ENCODE peak calls at places on chromosomes 3 and 15, in eight cellular contexts. O is neuronal stem cell, L is omental fat pad, Q is HEK293T, P is ovary, J is upper lobe of right lung, V is M059J, U is ureter. Y is an unnamed sample.

GRCh38 chr3:174218011-174218410 is 641.1 kb upstream of the NAALADL2 start:
- DNase-seq in O (no peak), L (no peak), Q (no peak), P (no peak), J (no peak), V (peak), U (no peak), Y (no peak)

GRCh38 chr3:17823039-17823438 is 80.6 kb upstream of the TBC1D5 start:
- DNase-seq in O (no peak), L (no peak), Q (no peak), P (no peak), J (no peak), V (no peak), U (no peak), Y (no peak)

GRCh38 chr3:105997800-105998526 is 129.2 kb upstream of the CBLB start:
- DNase-seq in O (no peak), L (no peak), Q (no peak), P (no peak), J (no peak), V (peak), U (no peak), Y (no peak)

GRCh38 chr3:45896956-45897355 is 10.6 kb downstream of the CCR9 start:
- DNase-seq in O (no peak), L (no peak), Q (no peak), P (no peak), J (no peak), V (peak), U (no peak), Y (no peak)

GRCh38 chr15:47390208-47390765 is 327.0 kb upstream of the SEMA6D start:
- DNase-seq in O (no peak), L (no peak), Q (no peak), P (no peak), J (no peak), V (no peak), U (no peak), Y (no peak)

GRCh38 chr15:101201411-101202174 is 50.3 kb downstream of the CHSY1 start:
- DNase-seq in O (peak), L (peak), Q (peak), P (peak), J (peak), V (peak), U (peak), Y (no peak)

GRCh38 chr15:67165653-67166260 is 88.7 kb downstream of the AAGAB start:
- DNase-seq in O (no peak), L (no peak), Q (no peak), P (no peak), J (no peak), V (peak), U (no peak), Y (no peak)

GRCh38 chr15:90826886-90827435 is 41.4 kb upstream of the FURIN start:
- DNase-seq in O (no peak), L (no peak), Q (no peak), P (no peak), J (no peak), V (no peak), U (no peak), Y (no peak)

GRCh38 chr15:60519218-60519617 is 40.3 kb upstream of the ICE2 start:
- DNase-seq in O (no peak), L (no peak), Q (no peak), P (no peak), J (no peak), V (peak), U (no peak), Y (no peak)

GRCh38 chr3:1908651-1909445 is 189.8 kb upstream of the CNTN4 start:
- DNase-seq in O (no peak), L (no peak), Q (no peak), P (no peak), J (no peak), V (no peak), U (no peak), Y (no peak)

GRCh38 chr15:68676011-68676605 is 97.3 kb downstream of the CORO2B start:
- DNase-seq in O (no peak), L (no peak), Q (no peak), P (peak), J (no peak), V (no peak), U (no peak), Y (no peak)

GRCh38 chr3:5653426-5653825 is 465.9 kb downstream of the EDEM1 start:
- DNase-seq in O (no peak), L (no peak), Q (no peak), P (no peak), J (no peak), V (no peak), U (no peak), Y (no peak)

GRCh38 chr3:129974451-129975331 is at the start of gene TRH:
- DNase-seq in O (peak), L (no peak), Q (no peak), P (no peak), J (no peak), V (no peak), U (no peak), Y (no peak)